ENCODE peak calls at places on chromosomes 11 and 22, in four cellular contexts. A is hepatocyte, X is C1 segment of cervical spinal cord, U is NCI-H510A treated with DMSO at 0.1 percent for 48 hours. W is an unnamed sample.

GRCh38 chr22:38309614-38310517 is 7.4 kb downstream of the CSNK1E start:
- DNase-seq in A (peak), X (no peak), U (no peak), W (no peak)

GRCh38 chr11:73308963-73309960 is 1.2 kb downstream of the ARHGEF17 start:
- DNase-seq in A (peak), X (no peak), U (peak), W (peak)

GRCh38 chr22:37282385-37282677 is at the start of gene CYTH4:
- DNase-seq in A (no peak), X (no peak), U (no peak), W (no peak)

GRCh38 chr11:99422581-99423434 is 402.1 kb downstream of the CNTN5 start:
- DNase-seq in A (no peak), X (no peak), U (no peak), W (no peak)

GRCh38 chr22:48396785-48397530 is 1430.7 kb downstream of the BRD1 start:
- DNase-seq in A (peak), X (no peak), U (no peak), W (no peak)

GRCh38 chr22:37218771-37219411 is 6.6 kb upstream of the SSTR3 start:
- DNase-seq in A (no peak), X (no peak), U (no peak), W (no peak)

GRCh38 chr11:129979046-129979605 is 23.5 kb downstream of the PRDM10 start:
- DNase-seq in A (no peak), X (no peak), U (no peak), W (no peak)

GRCh38 chr11:116353517-116353916 is 419.3 kb downstream of the BUD13 start:
- DNase-seq in A (peak), X (no peak), U (no peak), W (no peak)

GRCh38 chr22:36292823-36293530 is 40.0 kb downstream of the APOL1 start:
- DNase-seq in A (no peak), X (no peak), U (no peak), W (no peak)

GRCh38 chr11:12029738-12030363 is 21.4 kb upstream of the DKK3 start:
- DNase-seq in A (no peak), X (no peak), U (no peak), W (no peak)